ENCODE peak calls at places on chromosomes 2 and 18, in five cellular contexts. K is nephron progenitor cell; R is AG08396; J is activated T-helper 1 cell treated with anti-CD3 and anti-CD28 coated beads, Interleukin-2, amount 50 U/mL, for 16 hours; I is transverse colon. M is an unnamed sample.

GRCh38 chr2:99198103-99198841 is 17.3 kb downstream of the MRPL30 start:
- DNase-seq in K (no peak), R (no peak), J (no peak), I (peak), M (no peak)

GRCh38 chr2:160581448-160581847 is 87.8 kb upstream of the RBMS1 start:
- DNase-seq in K (no peak), R (no peak), J (no peak), I (no peak), M (no peak)

GRCh38 chr2:209476367-209477191 is 52.7 kb downstream of the MAP2 start:
- DNase-seq in K (no peak), R (no peak), J (no peak), I (no peak), M (peak)

GRCh38 chr18:12637901-12638633 is 19.8 kb downstream of the SPIRE1 start:
- DNase-seq in K (no peak), R (no peak), J (no peak), I (no peak), M (no peak)

GRCh38 chr18:34018358-34018757 is 206.4 kb downstream of the NOL4 start:
- DNase-seq in K (no peak), R (no peak), J (no peak), I (no peak), M (no peak)

GRCh38 chr18:8742382-8743361 is 37.3 kb downstream of the MTCL1 start:
- DNase-seq in K (no peak), R (no peak), J (no peak), I (no peak), M (no peak)

GRCh38 chr2:37615808-37616673 is 55.4 kb downstream of the CDC42EP3 start:
- DNase-seq in K (no peak), R (no peak), J (peak), I (peak), M (no peak)

GRCh38 chr18:62606106-62606505 is 83.3 kb downstream of the ZCCHC2 start:
- DNase-seq in K (no peak), R (peak), J (no peak), I (no peak), M (no peak)

GRCh38 chr2:62774555-62775366 is 69.2 kb downstream of the EHBP1 start:
- DNase-seq in K (no peak), R (no peak), J (no peak), I (no peak), M (peak)

GRCh38 chr2:85705680-85706039 is 11.5 kb downstream of the GNLY start:
- DNase-seq in K (no peak), R (peak), J (no peak), I (peak), M (no peak)

GRCh38 chr2:199901942-199902341 is 9.2 kb upstream of the C2orf69 start:
- DNase-seq in K (no peak), R (no peak), J (no peak), I (no peak), M (no peak)

GRCh38 chr2:65999790-66000189 is 435.1 kb upstream of the MEIS1 start:
- DNase-seq in K (no peak), R (no peak), J (no peak), I (no peak), M (no peak)

GRCh38 chr18:37441821-37442220 is 123.8 kb downstream of the CELF4 start:
- DNase-seq in K (no peak), R (no peak), J (no peak), I (no peak), M (no peak)

GRCh38 chr2:182066439-182067061 is 80.9 kb downstream of the PPP1R1C start:
- DNase-seq in K (no peak), R (peak), J (no peak), I (no peak), M (no peak)

GRCh38 chr2:3282056-3282998 is 95.3 kb downstream of the EIPR1 start:
- DNase-seq in K (no peak), R (peak), J (no peak), I (no peak), M (peak)

GRCh38 chr2:28052691-28053090 is 162.2 kb downstream of the BABAM2 start:
- DNase-seq in K (no peak), R (no peak), J (no peak), I (no peak), M (no peak)

GRCh38 chr2:19706332-19706731 is 195.5 kb downstream of the TTC32 start:
- DNase-seq in K (no peak), R (no peak), J (no peak), I (no peak), M (no peak)

GRCh38 chr2:37301408-37301807 is 23.2 kb downstream of the PRKD3 start:
- DNase-seq in K (no peak), R (no peak), J (no peak), I (no peak), M (no peak)

GRCh38 chr2:23312996-23313606 is 71.9 kb upstream of the KLHL29 start:
- DNase-seq in K (peak), R (peak), J (no peak), I (no peak), M (peak)

GRCh38 chr2:142165790-142166189 is 35.0 kb upstream of the LRP1B start:
- DNase-seq in K (no peak), R (peak), J (no peak), I (no peak), M (peak)

GRCh38 chr2:25833566-25833965 is 44.7 kb downstream of the ASXL2 start:
- DNase-seq in K (no peak), R (no peak), J (no peak), I (no peak), M (no peak)

GRCh38 chr2:156883828-156884615 is 373.5 kb upstream of the GALNT5 start:
- DNase-seq in K (no peak), R (peak), J (no peak), I (no peak), M (peak)

GRCh38 chr2:152582081-152582480 is 135.2 kb downstream of the PRPF40A start:
- DNase-seq in K (no peak), R (no peak), J (no peak), I (no peak), M (no peak)

GRCh38 chr2:51734115-51734514 is 702.2 kb upstream of the NRXN1 start:
- DNase-seq in K (no peak), R (no peak), J (no peak), I (no peak), M (no peak)

GRCh38 chr18:44638141-44638540 is 42.5 kb upstream of the SETBP1 start:
- DNase-seq in K (no peak), R (no peak), J (no peak), I (no peak), M (no peak)

GRCh38 chr2:119746836-119747235 is 12.9 kb upstream of the PTPN4 start:
- DNase-seq in K (no peak), R (peak), J (no peak), I (no peak), M (no peak)

GRCh38 chr2:39517102-39517436 is 80.0 kb upstream of the MAP4K3 start:
- DNase-seq in K (no peak), R (no peak), J (no peak), I (no peak), M (no peak)

GRCh38 chr2:21317131-21317530 is 193.4 kb downstream of the TDRD15 start:
- DNase-seq in K (peak), R (peak), J (no peak), I (peak), M (peak)